ENCODE peak calls at places on chromosomes 2 and 18, in four cellular contexts. D, H, Y and I are unnamed samples.

GRCh38 chr18:21672868-21673267 is 31.7 kb downstream of the ABHD3 start:
- DNase-seq in D (peak), H (no peak), Y (peak), I (peak)

GRCh38 chr18:8910843-8911242 is 191.7 kb upstream of the NDUFV2 start:
- DNase-seq in D (no peak), H (no peak), Y (no peak), I (no peak)

GRCh38 chr2:237435844-237436590 is 22.1 kb upstream of the COL6A3 start:
- DNase-seq in D (peak), H (peak), Y (peak), I (peak)

GRCh38 chr2:84713441-84713840 is 167.4 kb downstream of the TRABD2A start:
- DNase-seq in D (peak), H (no peak), Y (peak), I (no peak)

GRCh38 chr18:76351961-76352581 is 143.0 kb downstream of the ZNF516 start:
- DNase-seq in D (peak), H (no peak), Y (peak), I (peak)

GRCh38 chr2:232369126-232369955 is 9.2 kb upstream of the ALPP start:
- DNase-seq in D (no peak), H (no peak), Y (no peak), I (no peak)

GRCh38 chr2:174901075-174901474 is 104.1 kb downstream of the CHN1 start:
- DNase-seq in D (peak), H (no peak), Y (no peak), I (no peak)

GRCh38 chr18:79801217-79801616 is 3.5 kb downstream of the KCNG2 start:
- DNase-seq in D (no peak), H (no peak), Y (no peak), I (no peak)

GRCh38 chr2:8582191-8582849 is 99.5 kb upstream of the ID2 start:
- DNase-seq in D (no peak), H (no peak), Y (no peak), I (no peak)

GRCh38 chr2:14475994-14476393 is 156.5 kb upstream of the LRATD1 start:
- DNase-seq in D (no peak), H (no peak), Y (no peak), I (no peak)

GRCh38 chr2:130307850-130308249 is 34.8 kb upstream of the IMP4 start:
- DNase-seq in D (no peak), H (no peak), Y (no peak), I (no peak)

GRCh38 chr2:128578406-128579385 is 260.0 kb upstream of the HS6ST1 start:
- DNase-seq in D (peak), H (no peak), Y (peak), I (no peak)
- H3K9ac ChIP-seq in D (no peak), H (no peak), Y (no peak), I (no peak)

GRCh38 chr2:202780514-202781021 is 91.0 kb downstream of the ICA1L start:
- DNase-seq in D (peak), H (no peak), Y (peak), I (peak)
- H3K4me2 ChIP-seq in D (no peak), H (no peak), Y (no peak), I (peak)

GRCh38 chr2:11940121-11940743 is 193.8 kb downstream of the LPIN1 start:
- DNase-seq in D (no peak), H (no peak), Y (no peak), I (no peak)

GRCh38 chr2:11936761-11937160 is 190.3 kb downstream of the LPIN1 start:
- DNase-seq in D (no peak), H (no peak), Y (no peak), I (no peak)

GRCh38 chr2:11940799-11941198 is 194.4 kb downstream of the LPIN1 start:
- DNase-seq in D (no peak), H (no peak), Y (no peak), I (no peak)

GRCh38 chr2:11939523-11939922 is 193.1 kb downstream of the LPIN1 start:
- DNase-seq in D (no peak), H (no peak), Y (no peak), I (no peak)

DNA sequence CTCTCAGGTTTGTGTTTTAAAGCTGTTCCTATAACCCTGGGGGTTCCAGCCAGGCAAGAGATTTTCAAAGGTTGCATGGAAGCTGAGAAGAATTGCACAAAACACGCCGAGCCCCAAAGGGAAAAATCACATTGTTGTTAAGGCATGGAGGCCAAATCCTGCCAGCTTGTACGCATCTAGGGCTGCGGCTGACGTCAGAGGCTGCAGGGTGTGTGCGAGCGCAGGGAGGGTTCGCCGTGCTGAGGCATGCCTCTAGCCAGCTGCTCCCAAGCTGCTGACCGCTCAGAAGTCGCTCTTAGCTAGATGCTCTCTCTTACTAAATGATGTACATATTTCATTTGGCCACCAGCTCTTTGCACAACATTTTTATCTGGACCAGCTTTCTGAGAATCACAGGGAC is 191.8 kb downstream of the LPIN1 start:
- DNase-seq in D (no peak), H (no peak), Y (no peak), I (no peak)
- H3K9ac ChIP-seq in D (no peak), H (no peak), Y (no peak), I (no peak)

GRCh38 chr2:120674246-120675170 is 61.2 kb upstream of the GLI2 start:
- DNase-seq in D (no peak), H (no peak), Y (no peak), I (no peak)

GRCh38 chr2:120673571-120674061 is 62.1 kb upstream of the GLI2 start:
- DNase-seq in D (no peak), H (no peak), Y (no peak), I (no peak)

GRCh38 chr2:120677221-120677620 is 58.4 kb upstream of the GLI2 start:
- DNase-seq in D (no peak), H (no peak), Y (no peak), I (no peak)

GRCh38 chr2:120677696-120678095 is 58.0 kb upstream of the GLI2 start:
- DNase-seq in D (no peak), H (no peak), Y (peak), I (peak)

DNA sequence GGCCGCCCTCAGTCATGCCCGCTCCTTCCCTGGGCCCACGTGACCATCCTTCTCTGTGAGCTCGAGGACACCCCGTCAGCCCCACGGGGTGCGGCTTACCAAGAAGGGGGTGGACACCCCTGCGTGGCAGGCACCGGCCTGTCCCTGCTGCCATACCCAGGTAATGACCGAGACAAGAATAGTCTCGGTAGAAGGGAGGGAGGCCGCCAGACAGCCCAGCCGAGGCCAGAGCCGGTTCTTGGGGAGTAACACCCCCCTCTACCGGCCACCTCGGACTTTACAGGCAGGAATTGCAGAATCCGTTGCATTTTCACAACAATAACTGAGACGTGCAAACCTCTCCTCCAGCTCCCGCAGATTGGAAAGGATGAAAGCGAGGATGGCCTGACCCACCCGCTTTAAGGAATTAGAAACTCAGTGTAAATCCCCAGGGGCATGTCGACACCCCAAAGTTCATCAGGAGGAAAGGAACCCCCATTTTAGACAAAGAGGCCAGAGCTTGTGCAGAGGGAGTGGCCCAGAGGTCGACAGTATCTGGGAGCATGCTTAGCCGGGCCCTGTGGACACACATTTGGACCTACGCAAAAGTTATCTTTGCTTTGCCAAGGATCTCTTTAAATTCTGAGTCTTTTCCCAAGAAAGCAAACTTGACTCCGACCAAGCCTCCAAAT is 60.1 kb upstream of the GLI2 start:
- DNase-seq in D (peak), H (peak), Y (no peak), I (peak)
- H3K4me2 ChIP-seq in D (no peak), H (no peak), Y (no peak), I (no peak)

GRCh38 chr18:829432-829831 is 17.4 kb upstream of the YES1 start:
- DNase-seq in D (no peak), H (no peak), Y (no peak), I (no peak)

GRCh38 chr18:827093-827677 is 15.1 kb upstream of the YES1 start:
- DNase-seq in D (no peak), H (no peak), Y (no peak), I (no peak)

GRCh38 chr18:833197-833596 is 21.2 kb upstream of the YES1 start:
- DNase-seq in D (no peak), H (no peak), Y (no peak), I (no peak)

GRCh38 chr18:832085-832681 is 20.1 kb upstream of the YES1 start:
- DNase-seq in D (no peak), H (no peak), Y (no peak), I (no peak)

GRCh38 chr18:830315-830901 is 18.4 kb upstream of the YES1 start:
- DNase-seq in D (peak), H (peak), Y (peak), I (peak)
- H3K9ac ChIP-seq in D (peak), H (no peak), Y (no peak), I (peak)

GRCh38 chr2:172431993-172432392 is 4.6 kb downstream of the ITGA6 start:
- DNase-seq in D (no peak), H (no peak), Y (no peak), I (no peak)

GRCh38 chr2:172430027-172430426 is 2.6 kb downstream of the ITGA6 start:
- DNase-seq in D (no peak), H (no peak), Y (no peak), I (no peak)

GRCh38 chr2:172430671-172431070 is 3.3 kb downstream of the ITGA6 start:
- DNase-seq in D (peak), H (no peak), Y (peak), I (no peak)

GRCh38 chr2:172433169-172433568 is 5.8 kb downstream of the ITGA6 start:
- DNase-seq in D (no peak), H (no peak), Y (no peak), I (no peak)

DNA sequence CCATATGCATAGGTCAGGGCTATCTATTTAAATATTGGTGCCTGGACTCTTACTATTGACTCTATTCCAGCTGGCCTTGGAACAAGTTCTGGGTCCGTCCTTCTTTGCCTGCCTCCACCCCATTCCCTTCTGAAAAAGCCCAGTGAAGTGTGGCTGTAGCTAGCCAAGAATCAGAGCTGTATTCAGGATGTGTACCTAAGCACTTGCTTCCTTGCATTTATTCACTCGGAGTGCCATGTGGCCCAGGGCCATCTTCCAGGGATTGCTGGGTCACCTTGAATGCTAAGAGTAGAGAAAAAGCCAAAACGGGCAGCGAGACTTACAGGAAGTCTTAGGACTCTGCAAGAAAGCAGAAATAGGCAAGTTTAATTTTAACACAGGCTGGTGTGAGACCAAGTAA is 4.0 kb downstream of the ITGA6 start:
- DNase-seq in D (no peak), H (no peak), Y (no peak), I (no peak)
- H3K4me2 ChIP-seq in D (no peak), H (no peak), Y (no peak), I (no peak)

GRCh38 chr2:17518212-17519154 is at the start of gene RAD51AP2:
- DNase-seq in D (peak), H (peak), Y (peak), I (peak)
- H3K9ac ChIP-seq in D (peak), H (peak), Y (peak), I (peak)